ENCODE peak calls at places on chromosomes 11 and 22, in four cellular contexts. One of them, this sample, is unnamed.

GRCh38 chr11:57903441-57904123 is 120.1 kb upstream of the OR9Q1 start:
- DNase-seq in K562: peak; percentile 68
- DNase-seq in SK-N-SH: no peak
- DNase-seq in GM12878: no peak
- DNase-seq in this sample: no peak

GRCh38 chr11:75639752-75640151 is 29.1 kb downstream of the MAP6 start:
- DNase-seq in SK-N-SH: peak; percentile 75
- DNase-seq in K562: peak; percentile 27
- DNase-seq in GM12878: peak; percentile 17
- DNase-seq in this sample: no peak

GRCh38 chr11:67503119-67504022 is 1.8 kb downstream of the PITPNM1 start:
- DNase-seq in K562: no peak
- DNase-seq in SK-N-SH: peak; percentile 43
- DNase-seq in GM12878: no peak
- DNase-seq in this sample: no peak

GRCh38 chr11:78371221-78371899 is 46.3 kb downstream of the GAB2 start:
- DNase-seq in SK-N-SH: no peak
- DNase-seq in GM12878: no peak
- DNase-seq in K562: no peak
- DNase-seq in this sample: no peak

GRCh38 chr22:45969414-45969799 is 7.6 kb downstream of the WNT7B start:
- DNase-seq in GM12878: no peak
- DNase-seq in K562: no peak
- DNase-seq in SK-N-SH: peak; percentile 57
- DNase-seq in this sample: no peak

GRCh38 chr11:62393735-62394134 is 25.1 kb upstream of the SCGB1A1 start:
- DNase-seq in SK-N-SH: no peak
- DNase-seq in K562: no peak
- DNase-seq in GM12878: no peak
- DNase-seq in this sample: no peak

GRCh38 chr11:26254378-26254777 is 77.6 kb upstream of the ANO3 start:
- DNase-seq in K562: no peak
- DNase-seq in GM12878: no peak
- DNase-seq in SK-N-SH: no peak
- DNase-seq in this sample: no peak

GRCh38 chr22:36331912-36332622 is 55.7 kb downstream of the MYH9 start:
- DNase-seq in K562: no peak
- DNase-seq in SK-N-SH: peak; percentile 90
- DNase-seq in GM12878: peak; percentile 40
- DNase-seq in this sample: no peak

GRCh38 chr11:103215812-103216211 is 106.6 kb downstream of the DYNC2H1 start:
- DNase-seq in K562: no peak
- DNase-seq in SK-N-SH: no peak
- DNase-seq in GM12878: no peak
- DNase-seq in this sample: no peak
- TF ChIP-seq NFIC in K562: no peak
- TF ChIP-seq NFIC in SK-N-SH: no peak
- TF ChIP-seq NFIC in GM12878: no peak
- TF ChIP-seq NFIC in this sample: no peak

DNA sequence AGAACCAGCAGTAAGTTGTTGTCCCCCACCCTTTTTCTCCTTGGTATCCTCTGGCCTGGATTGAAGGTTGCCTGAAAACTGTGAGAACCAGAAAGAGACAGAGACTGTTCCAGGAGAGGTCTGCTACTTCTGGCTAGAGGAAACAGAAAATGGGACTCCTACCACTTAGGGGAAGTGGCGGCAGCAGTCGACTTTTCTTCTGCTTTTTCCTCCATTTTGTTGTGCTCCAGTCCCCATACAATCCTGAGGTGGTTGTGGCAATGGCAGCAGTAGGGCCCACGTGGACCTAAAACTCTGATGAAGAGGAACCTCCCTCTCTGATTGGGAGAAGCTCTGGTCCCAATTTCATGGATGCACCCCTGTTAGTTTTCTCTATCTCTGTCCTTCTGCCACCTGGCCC is 76.0 kb upstream of the SORL1 start:
- DNase-seq in SK-N-SH: no peak
- DNase-seq in K562: no peak
- DNase-seq in GM12878: no peak
- DNase-seq in this sample: no peak
- TF ChIP-seq NFIC in SK-N-SH: no peak
- TF ChIP-seq NFIC in K562: no peak
- TF ChIP-seq NFIC in GM12878: no peak
- TF ChIP-seq NFIC in this sample: no peak

GRCh38 chr11:15170698-15171097 is 56.0 kb downstream of the INSC start:
- DNase-seq in K562: no peak
- DNase-seq in GM12878: no peak
- DNase-seq in SK-N-SH: no peak
- DNase-seq in this sample: no peak

GRCh38 chr11:15171956-15172355 is 57.2 kb downstream of the INSC start:
- DNase-seq in SK-N-SH: no peak
- DNase-seq in K562: no peak
- DNase-seq in GM12878: no peak
- DNase-seq in this sample: no peak

GRCh38 chr11:15175780-15176179 is 61.1 kb downstream of the INSC start:
- DNase-seq in GM12878: no peak
- DNase-seq in K562: no peak
- DNase-seq in SK-N-SH: no peak
- DNase-seq in this sample: no peak

GRCh38 chr11:15166204-15166603 is 51.5 kb downstream of the INSC start:
- DNase-seq in K562: no peak
- DNase-seq in GM12878: no peak
- DNase-seq in SK-N-SH: no peak
- DNase-seq in this sample: no peak

DNA sequence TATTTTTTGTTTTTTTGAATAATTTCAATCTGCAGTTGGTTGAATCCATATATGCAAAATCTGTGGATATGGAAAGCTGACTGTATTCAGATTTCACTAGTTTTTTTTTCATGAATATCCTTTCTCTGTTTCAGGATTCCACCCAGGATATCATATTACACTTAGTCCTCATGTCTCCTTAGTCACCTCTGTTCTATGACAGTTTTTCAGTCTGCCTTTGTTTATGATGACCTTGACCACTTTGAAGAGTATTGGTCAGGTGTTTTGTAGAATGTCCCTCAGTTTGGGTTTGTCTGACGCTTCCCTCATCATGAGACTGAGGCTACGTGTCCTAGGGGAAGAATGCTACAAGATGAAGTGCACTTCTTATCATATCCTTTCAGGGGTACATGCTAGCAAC is 55.4 kb downstream of the INSC start:
- DNase-seq in SK-N-SH: no peak
- DNase-seq in K562: no peak
- DNase-seq in GM12878: no peak
- DNase-seq in this sample: peak; percentile 16
- TF ChIP-seq NFIC in SK-N-SH: no peak
- TF ChIP-seq NFIC in K562: no peak
- TF ChIP-seq NFIC in GM12878: no peak
- TF ChIP-seq NFIC in this sample: no peak

DNA sequence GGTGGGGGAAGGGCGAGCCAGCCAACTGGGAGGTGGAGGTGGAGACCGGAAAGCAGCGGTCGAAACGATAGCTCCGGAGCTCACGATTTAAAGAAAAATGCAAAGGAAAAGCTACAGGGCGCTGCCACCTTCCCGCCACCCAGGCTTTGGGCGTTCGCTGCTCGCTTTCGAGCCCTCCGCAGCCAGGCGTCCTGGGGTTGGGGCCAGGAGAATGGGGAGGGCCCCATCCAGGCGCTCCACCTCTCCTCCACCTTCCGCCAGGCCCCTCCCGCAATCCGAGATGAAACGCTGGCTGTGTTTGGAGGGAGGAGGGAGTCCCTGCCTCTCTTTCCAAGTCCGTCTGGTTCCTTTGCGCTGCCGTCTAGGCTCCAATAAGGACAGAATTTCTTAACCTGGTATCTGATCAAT is 452 bp upstream of the ABTB2 start:
- DNase-seq in GM12878: no peak
- DNase-seq in K562: peak; percentile 67
- DNase-seq in SK-N-SH: no peak
- DNase-seq in this sample: peak; percentile 75
- TF ChIP-seq NFIC in GM12878: no peak
- TF ChIP-seq NFIC in K562: peak; percentile 65
- TF ChIP-seq NFIC in SK-N-SH: no peak
- TF ChIP-seq NFIC in this sample: no peak

GRCh38 chr22:23220485-23221350 is 40.4 kb downstream of the BCR start:
- DNase-seq in GM12878: no peak
- DNase-seq in K562: no peak
- DNase-seq in SK-N-SH: no peak
- DNase-seq in this sample: no peak

GRCh38 chr22:23219317-23219716 is 39.0 kb downstream of the BCR start:
- DNase-seq in K562: no peak
- DNase-seq in SK-N-SH: no peak
- DNase-seq in GM12878: no peak
- DNase-seq in this sample: no peak

GRCh38 chr22:23221351-23221804 is 41.1 kb downstream of the BCR start:
- DNase-seq in GM12878: no peak
- DNase-seq in SK-N-SH: no peak
- DNase-seq in K562: no peak
- DNase-seq in this sample: no peak

GRCh38 chr22:23218867-23219251 is 38.5 kb downstream of the BCR start:
- DNase-seq in SK-N-SH: peak; percentile 60
- DNase-seq in K562: peak; percentile 82
- DNase-seq in GM12878: no peak
- DNase-seq in this sample: peak; percentile 59

DNA sequence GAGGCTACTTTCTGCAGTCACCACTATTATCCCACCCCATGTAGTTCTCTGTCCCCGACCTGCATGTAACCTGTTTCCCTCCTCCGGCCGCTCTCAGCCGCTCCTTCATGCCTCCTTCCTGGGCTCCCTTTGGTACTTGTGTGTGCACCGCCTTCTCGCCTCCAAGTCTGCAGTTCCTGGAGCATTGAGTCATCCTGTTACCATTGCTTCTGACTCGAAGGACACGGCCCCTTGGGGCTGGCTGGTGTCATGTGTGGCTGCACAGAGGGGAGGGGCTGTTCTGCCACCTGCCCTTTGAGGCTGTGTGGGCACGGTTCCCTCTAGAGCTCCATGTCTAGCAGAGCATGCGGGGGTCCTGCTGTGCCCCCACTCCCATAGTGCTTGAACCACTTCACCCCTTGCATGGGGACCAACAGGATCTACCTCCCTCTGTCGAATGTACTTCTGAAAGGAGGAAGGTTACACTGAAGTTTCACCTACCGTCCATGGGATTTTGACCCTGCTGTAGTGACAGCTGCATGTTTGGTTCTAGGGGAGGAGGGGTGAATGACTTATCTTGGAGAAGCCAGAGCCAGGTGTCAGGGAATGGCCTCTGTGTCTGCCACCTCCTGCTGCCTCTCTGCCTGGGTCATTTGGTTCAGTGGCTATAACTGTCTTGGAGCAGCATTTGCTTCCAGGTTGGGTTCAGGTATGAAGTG is 39.6 kb downstream of the BCR start:
- DNase-seq in GM12878: peak; percentile 67
- DNase-seq in K562: peak; percentile 94
- DNase-seq in SK-N-SH: no peak
- DNase-seq in this sample: no peak
- TF ChIP-seq NFIC in GM12878: no peak
- TF ChIP-seq NFIC in K562: no peak
- TF ChIP-seq NFIC in SK-N-SH: no peak
- TF ChIP-seq NFIC in this sample: no peak

GRCh38 chr22:38705235-38706100 is at the start of gene GTPBP1:
- DNase-seq in SK-N-SH: peak; percentile 88
- DNase-seq in K562: peak; percentile 98
- DNase-seq in GM12878: peak; percentile 100
- DNase-seq in this sample: peak; percentile 100

GRCh38 chr22:38706885-38707180 is 1.1 kb downstream of the GTPBP1 start:
- DNase-seq in K562: no peak
- DNase-seq in SK-N-SH: no peak
- DNase-seq in GM12878: no peak
- DNase-seq in this sample: no peak

GRCh38 chr22:38707346-38707745 is 1.6 kb downstream of the GTPBP1 start:
- DNase-seq in GM12878: no peak
- DNase-seq in K562: peak; percentile 57
- DNase-seq in SK-N-SH: no peak
- DNase-seq in this sample: peak; percentile 80

GRCh38 chr22:38706101-38706884 is 549 bp downstream of the GTPBP1 start:
- DNase-seq in GM12878: no peak
- DNase-seq in K562: no peak
- DNase-seq in SK-N-SH: peak; percentile 64
- DNase-seq in this sample: no peak

DNA sequence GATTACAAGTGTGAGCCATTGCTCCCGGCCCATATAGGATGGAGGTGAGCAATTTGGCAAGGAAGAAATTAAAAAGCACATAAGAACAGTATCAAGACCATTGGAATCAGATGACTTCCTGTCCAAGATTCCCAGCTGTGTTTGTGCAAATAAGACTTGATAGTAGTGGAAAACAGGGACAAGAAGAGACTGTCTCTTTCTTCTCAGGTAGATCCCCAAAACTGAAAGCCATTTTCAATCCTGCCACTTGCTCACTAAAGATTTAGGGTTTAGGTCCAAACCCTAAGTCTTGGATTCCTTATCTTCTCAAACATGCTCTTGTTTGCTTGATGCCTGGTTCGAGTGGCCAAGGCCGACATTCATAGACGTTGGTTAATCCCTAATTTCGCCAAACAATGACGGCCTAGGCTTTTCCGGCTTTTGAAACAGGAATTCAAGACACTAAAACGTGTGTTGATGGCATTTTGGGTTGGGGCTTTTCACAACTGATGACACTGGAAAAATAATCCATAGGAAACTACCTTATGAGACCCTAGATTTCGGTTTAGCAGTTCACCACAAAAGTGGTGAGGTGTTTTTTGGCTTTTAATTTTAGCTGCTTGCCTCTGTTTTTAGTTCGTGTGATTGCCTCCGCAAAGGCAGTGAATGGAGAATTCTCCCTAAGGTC is 1.0 kb upstream of the GTPBP1 start:
- DNase-seq in SK-N-SH: no peak
- DNase-seq in GM12878: no peak
- DNase-seq in K562: peak; percentile 34
- DNase-seq in this sample: peak; percentile 44
- TF ChIP-seq NFIC in SK-N-SH: no peak
- TF ChIP-seq NFIC in GM12878: peak; percentile 41
- TF ChIP-seq NFIC in K562: no peak
- TF ChIP-seq NFIC in this sample: no peak

GRCh38 chr11:85953491-85954143 is 98.4 kb downstream of the CCDC83 start:
- DNase-seq in GM12878: no peak
- DNase-seq in SK-N-SH: no peak
- DNase-seq in K562: peak; percentile 14
- DNase-seq in this sample: no peak
- TF ChIP-seq NFIC in GM12878: no peak
- TF ChIP-seq NFIC in SK-N-SH: no peak
- TF ChIP-seq NFIC in K562: no peak
- TF ChIP-seq NFIC in this sample: no peak

This sample was measured in HepG2.